ENCODE peak calls at places on chromosomes 4 and X, in seven cellular contexts. N is hypothalamus; C is activated CD4-positive, alpha-beta T cell treated with anti-CD3 and anti-CD28 coated beads, Interleukin-2, amount 10 ng/mL, durations not matched to agents 24 days and 14 days; F is choroid plexus epithelial cell; X is activated CD8-positive, alpha-beta memory T cell treated with anti-CD3 and anti-CD28 coated beads for 1 hour; W is mucosa of descending colon; R is heart left ventricle. D is an unnamed sample.

GRCh38 chr4:1300466-1301455 is 11.1 kb downstream of the MAEA start:
- DNase-seq in N (no peak), C (no peak), R (no peak), X (no peak), F (peak), W (peak), D (no peak)

GRCh38 chr4:25258980-25259578 is 25.2 kb downstream of the PI4K2B start:
- DNase-seq in R (no peak), X (no peak), C (no peak), N (no peak), F (peak), W (no peak), D (no peak)

GRCh38 chr4:105122334-105122733 is 24.3 kb upstream of the TET2 start:
- DNase-seq in X (no peak), R (no peak), C (no peak), N (no peak), W (no peak), F (peak), D (no peak)

GRCh38 chrX:115344885-115345653 is 55.6 kb downstream of the LUZP4 start:
- DNase-seq in N (peak), X (no peak), W (peak), F (peak), R (peak), C (no peak), D (peak)

GRCh38 chr4:152696764-152697250 is 17.0 kb upstream of the TMEM154 start:
- DNase-seq in C (peak), N (no peak), R (no peak), X (no peak), W (peak), F (peak), D (no peak)

GRCh38 chrX:53723381-53723780 is 36.9 kb upstream of the HUWE1 start:
- DNase-seq in X (no peak), F (no peak), C (no peak), W (no peak), N (no peak), R (no peak), D (no peak)

GRCh38 chr4:48785302-48785701 is 5.2 kb upstream of the FRYL start:
- DNase-seq in N (no peak), C (no peak), F (no peak), R (no peak), W (no peak), X (no peak), D (no peak)

GRCh38 chrX:81257817-81258216 is 55.9 kb downstream of the SH3BGRL start:
- DNase-seq in F (no peak), W (no peak), N (no peak), X (no peak), R (no peak), C (no peak), D (no peak)

GRCh38 chr4:188266386-188266785 is 127.1 kb downstream of the TRIML1 start:
- DNase-seq in W (no peak), R (no peak), X (no peak), C (no peak), N (no peak), F (no peak), D (no peak)

GRCh38 chrX:40314070-40314469 is 216.3 kb upstream of the BCOR start:
- DNase-seq in X (no peak), N (peak), F (no peak), C (no peak), W (peak), R (no peak), D (no peak)

GRCh38 chrX:151962034-151962433 is 12.4 kb downstream of the GABRE start:
- DNase-seq in R (no peak), N (no peak), X (no peak), F (no peak), W (no peak), C (no peak), D (no peak)

GRCh38 chr4:14415146-14415545 is 587.1 kb upstream of the CPEB2 start:
- DNase-seq in X (no peak), N (no peak), C (no peak), R (no peak), W (no peak), F (peak), D (no peak)

GRCh38 chr4:110472583-110473329 is 3.2 kb upstream of the ENPEP start:
- DNase-seq in R (no peak), C (no peak), N (no peak), X (no peak), W (no peak), F (peak), D (no peak)